ENCODE peak calls at places on chromosomes 7 and 10, in ten cellular contexts. P, O, W, K, E, Z, A, Y, D and B are unnamed samples.

GRCh38 chr10:86813101-86813500 is 56.7 kb downstream of the BMPR1A start:
- DNase-seq in P (no peak), O (no peak), W (peak; percentile 50), K (no peak), E (no peak), Z (no peak), A (no peak), Y (no peak), D (no peak), B (no peak)

GRCh38 chr7:45080958-45081669 is 7.7 kb downstream of the NACAD start:
- DNase-seq in P (no peak), O (no peak), W (no peak), K (no peak), E (no peak), Z (no peak), A (no peak), Y (no peak), D (no peak), B (no peak)

GRCh38 chr7:8135417-8135816 is 126.5 kb downstream of the ICA1 start:
- DNase-seq in P (no peak), O (no peak), W (no peak), K (no peak), E (no peak), Z (no peak), A (no peak), Y (no peak), D (no peak), B (no peak)

GRCh38 chr7:133535308-133535707 is 282.4 kb downstream of the EXOC4 start:
- DNase-seq in P (no peak), O (no peak), W (peak; percentile 3), K (no peak), E (no peak), Z (no peak), A (no peak), Y (no peak), D (no peak), B (no peak)

GRCh38 chr10:86365346-86366032 is 1.1 kb downstream of the GRID1 start:
- DNase-seq in P (peak; percentile 50), O (no peak), W (no peak), K (no peak), E (no peak), Z (peak; percentile 8), A (no peak), Y (no peak), D (no peak), B (peak; percentile 52)

GRCh38 chr10:24951201-24952145 is 933 bp downstream of the PRTFDC1 start:
- DNase-seq in P (no peak), O (peak; percentile 24), W (peak; percentile 66), K (no peak), E (peak; percentile 30), Z (peak; percentile 35), A (no peak), Y (no peak), D (no peak), B (peak; percentile 60)

GRCh38 chr10:35387768-35388167 is 51.5 kb downstream of the CCNY start:
- DNase-seq in P (no peak), O (no peak), W (peak; percentile 75), K (no peak), E (no peak), Z (no peak), A (peak; percentile 85), Y (peak; percentile 44), D (no peak), B (no peak)

GRCh38 chr10:95660283-95660682 is 3.8 kb upstream of the ALDH18A1 start:
- DNase-seq in P (no peak), O (no peak), W (peak; percentile 84), K (no peak), E (no peak), Z (peak; percentile 24), A (peak; percentile 64), Y (no peak), D (no peak), B (no peak)

GRCh38 chr7:12067156-12067831 is 143.8 kb upstream of the TMEM106B start:
- DNase-seq in P (no peak), O (peak; percentile 26), W (peak; percentile 55), K (peak; percentile 47), E (peak; percentile 69), Z (peak; percentile 72), A (peak; percentile 66), Y (peak; percentile 46), D (no peak), B (peak; percentile 6)

GRCh38 chr7:143417734-143418378 is 9.2 kb upstream of the EPHA1 start:
- DNase-seq in P (no peak), O (no peak), W (peak; percentile 63), K (no peak), E (no peak), Z (no peak), A (peak; percentile 26), Y (no peak), D (no peak), B (no peak)

GRCh38 chr10:67780759-67781538 is 57.0 kb downstream of the DNAJC12 start:
- DNase-seq in P (no peak), O (no peak), W (no peak), K (peak; percentile 6), E (no peak), Z (no peak), A (no peak), Y (no peak), D (no peak), B (no peak)

GRCh38 chr10:34736976-34737771 is 77.9 kb downstream of the PARD3 start:
- DNase-seq in P (no peak), O (no peak), W (no peak), K (no peak), E (no peak), Z (no peak), A (no peak), Y (no peak), D (no peak), B (no peak)

DNA sequence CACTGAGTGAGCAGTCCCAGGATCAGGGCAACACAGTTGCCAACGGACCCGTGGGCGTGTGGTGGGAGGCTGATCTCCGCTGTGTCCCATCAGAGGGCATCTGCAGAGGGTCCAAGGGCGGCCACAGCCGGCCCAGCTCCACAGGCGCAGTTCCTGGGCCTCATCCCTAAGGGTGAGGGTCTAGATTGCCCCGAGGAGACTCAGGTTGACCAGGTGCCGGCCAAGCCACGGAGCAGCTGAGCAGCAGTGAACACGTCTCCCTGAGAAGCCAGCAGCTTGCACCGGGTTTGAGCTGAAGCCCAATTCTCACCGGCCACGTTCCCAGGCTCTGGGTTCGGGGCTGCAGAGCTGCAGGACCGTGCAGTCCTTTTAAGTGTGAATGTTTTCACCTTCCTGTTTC is 58.8 kb upstream of the ADGRA1 start:
- DNase-seq in P (no peak), O (no peak), W (no peak), K (no peak), E (no peak), Z (no peak), A (no peak), Y (no peak), D (no peak), B (no peak)
- H3K27ac ChIP-seq in P (no peak overlapping the region), O (no peak overlapping the region), W (no peak overlapping the region), K (no peak overlapping the region), E (no peak overlapping the region), Z (no peak overlapping the region), A (no peak overlapping the region), Y (no peak overlapping the region), D (no peak overlapping the region), B (no peak overlapping the region)

GRCh38 chr7:35261476-35262285 is 7.8 kb upstream of the TBX20 start:
- DNase-seq in P (no peak), O (no peak), W (no peak), K (no peak), E (no peak), Z (no peak), A (no peak), Y (no peak), D (no peak), B (no peak)

GRCh38 chr7:35261041-35261440 is 7.1 kb upstream of the TBX20 start:
- DNase-seq in P (no peak), O (no peak), W (no peak), K (no peak), E (no peak), Z (no peak), A (no peak), Y (no peak), D (no peak), B (no peak)

GRCh38 chr7:35259555-35259954 is 5.7 kb upstream of the TBX20 start:
- DNase-seq in P (no peak), O (no peak), W (no peak), K (no peak), E (no peak), Z (peak; percentile 28), A (no peak), Y (no peak), D (no peak), B (no peak)

GRCh38 chr7:35260254-35260653 is 6.4 kb upstream of the TBX20 start:
- DNase-seq in P (no peak), O (no peak), W (no peak), K (no peak), E (no peak), Z (no peak), A (no peak), Y (no peak), D (no peak), B (no peak)

DNA sequence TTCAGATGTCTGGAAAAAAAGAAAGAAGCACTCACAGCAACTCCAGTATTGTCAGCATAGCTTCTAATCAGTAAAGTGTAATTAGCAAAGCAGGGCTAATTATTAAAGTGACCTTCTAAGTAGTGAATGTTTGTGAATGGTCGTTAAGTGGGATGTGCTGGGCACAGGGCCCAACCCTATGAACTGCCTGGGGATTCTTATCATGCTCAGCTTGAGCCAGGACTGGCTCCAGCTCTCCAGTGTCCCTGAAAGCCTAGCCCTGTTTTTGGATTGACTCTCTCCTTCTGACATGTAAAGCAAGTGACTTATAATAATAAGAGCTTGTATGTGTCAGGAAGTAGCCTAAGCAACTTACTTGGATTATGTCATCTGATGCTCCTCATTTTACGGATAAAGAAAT is 9.5 kb upstream of the TBX20 start:
- DNase-seq in P (no peak), O (no peak), W (no peak), K (no peak), E (no peak), Z (no peak), A (no peak), Y (no peak), D (no peak), B (no peak)
- H3K27ac ChIP-seq in P (no peak overlapping the region), O (peak overlapping the region; percentile 40), W (no peak overlapping the region), K (no peak overlapping the region), E (no peak overlapping the region), Z (no peak overlapping the region), A (no peak overlapping the region), Y (no peak overlapping the region), D (no peak overlapping the region), B (no peak overlapping the region)

DNA sequence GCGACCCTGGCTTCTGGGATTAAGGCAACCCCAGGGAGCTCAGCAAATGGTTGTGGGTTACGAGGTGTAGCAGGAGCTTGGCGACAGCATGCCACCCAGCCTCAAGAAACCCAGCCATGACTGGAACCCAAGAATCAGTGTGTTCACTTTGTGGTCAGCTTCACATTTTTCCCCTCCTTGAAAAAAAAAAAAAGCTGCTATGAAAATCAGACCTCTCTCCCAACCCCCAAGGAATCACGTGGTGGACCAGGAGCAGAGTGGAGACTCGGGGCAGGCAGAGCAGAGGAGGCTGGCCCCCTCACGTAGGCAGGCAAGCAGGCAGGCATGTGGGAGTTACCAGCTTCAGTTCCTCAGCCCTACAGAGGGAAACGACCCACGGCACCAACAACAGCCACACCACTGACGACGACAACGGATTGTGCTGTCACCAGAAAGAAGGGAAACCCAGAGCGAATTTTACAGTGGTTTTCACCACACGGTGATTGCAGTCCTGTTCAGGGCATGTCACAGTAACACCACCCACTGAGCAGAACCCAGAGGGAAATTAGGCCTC is 203.4 kb downstream of the SLC25A13 start:
- DNase-seq in P (no peak), O (no peak), W (no peak), K (no peak), E (no peak), Z (no peak), A (no peak), Y (no peak), D (no peak), B (no peak)
- H3K27ac ChIP-seq in P (no peak overlapping the region), O (no peak overlapping the region), W (no peak overlapping the region), K (no peak overlapping the region), E (no peak overlapping the region), Z (no peak overlapping the region), A (no peak overlapping the region), Y (no peak overlapping the region), D (no peak overlapping the region), B (no peak overlapping the region)

GRCh38 chr7:130926021-130926691 is 192.1 kb upstream of the KLF14 start:
- DNase-seq in P (no peak), O (no peak), W (no peak), K (no peak), E (no peak), Z (no peak), A (no peak), Y (no peak), D (no peak), B (no peak)
- H3K27ac ChIP-seq in P (peak overlapping the region; percentile 52), O (no peak overlapping the region), W (peak overlapping the region; percentile 98), K (peak overlapping the region; percentile 42), E (peak overlapping the region; percentile 49), Z (no peak overlapping the region), A (peak overlapping the region; percentile 45), Y (no peak overlapping the region), D (peak overlapping the region; percentile 100), B (peak overlapping the region; percentile 65)